ENCODE peak calls at places on chromosomes 2 and 18, in six cellular contexts. W, L, H, V, Z and K are unnamed samples.

GRCh38 chr18:2337552-2338141 is 233.7 kb downstream of the METTL4 start:
- DNase-seq in W (no peak), Z (peak), L (peak), V (peak), H (no peak), K (peak)

GRCh38 chr2:232389327-232389726 is 10.8 kb downstream of the ALPP start:
- DNase-seq in H (no peak), L (no peak), V (no peak), W (no peak), Z (no peak), K (no peak)

GRCh38 chr2:238668426-238668825 is 179.5 kb upstream of the TWIST2 start:
- DNase-seq in L (no peak), Z (no peak), H (no peak), W (no peak), V (no peak), K (no peak)

GRCh38 chr2:86203614-86204013 is 4.4 kb downstream of the MRPL35 start:
- DNase-seq in L (no peak), Z (no peak), V (no peak), W (no peak), H (no peak), K (no peak)

GRCh38 chr2:195837987-195838386 is 181.0 kb downstream of the SLC39A10 start:
- DNase-seq in L (no peak), V (no peak), W (no peak), H (no peak), Z (no peak), K (no peak)

GRCh38 chr2:235506997-235507615 is 13.3 kb downstream of the AGAP1 start:
- DNase-seq in H (no peak), L (no peak), V (no peak), Z (no peak), W (no peak), K (no peak)

GRCh38 chr2:205865794-205866490 is 183.6 kb downstream of the NRP2 start:
- DNase-seq in V (no peak), Z (no peak), L (no peak), W (peak), H (no peak), K (peak)

GRCh38 chr2:62687644-62688043 is 17.9 kb upstream of the EHBP1 start:
- DNase-seq in H (no peak), Z (no peak), V (no peak), W (no peak), L (no peak), K (no peak)

GRCh38 chr2:196586511-196586991 is 53.0 kb upstream of the CCDC150 start:
- DNase-seq in H (peak), V (no peak), L (no peak), W (peak), Z (no peak), K (peak)

GRCh38 chr18:43486462-43486861 is 209.2 kb upstream of the SYT4 start:
- DNase-seq in V (no peak), H (no peak), W (no peak), Z (no peak), L (no peak), K (no peak)

GRCh38 chr2:142673836-142674235 is 203.6 kb upstream of the KYNU start:
- DNase-seq in L (no peak), H (no peak), V (no peak), Z (no peak), W (no peak), K (no peak)

GRCh38 chr2:69143726-69144360 is 130.9 kb downstream of the ANTXR1 start:
- DNase-seq in Z (no peak), H (no peak), V (no peak), W (no peak), L (no peak), K (peak)

GRCh38 chr2:144052103-144052502 is 467.8 kb downstream of the ZEB2 start:
- DNase-seq in V (no peak), W (no peak), H (no peak), L (no peak), Z (no peak), K (no peak)

GRCh38 chr2:130373808-130374365 is 18.0 kb downstream of the PTPN18 start:
- DNase-seq in H (no peak), W (no peak), L (no peak), V (no peak), Z (no peak), K (no peak)

GRCh38 chr18:6401687-6402086 is 13.0 kb downstream of the L3MBTL4 start:
- DNase-seq in W (no peak), V (no peak), H (no peak), Z (no peak), L (no peak), K (no peak)

GRCh38 chr2:101124684-101125366 is 26.4 kb downstream of the TBC1D8 start:
- DNase-seq in H (no peak), Z (no peak), L (no peak), W (peak), V (no peak), K (peak)